ENCODE peak calls at places on chromosome 11, in seven cellular contexts. B, S, Q, Z, C, I and P are unnamed samples.
A peak's percentile ranks its signal among the peaks of the same experiment; 100 is the strongest.

GRCh38 chr11:34346551-34346950 is 11.3 kb downstream of the ABTB2 start:
- DNase-seq in Z (no peak), C (peak; percentile 57), B (no peak), S (no peak), I (no peak), Q (no peak), P (no peak)

GRCh38 chr11:108975641-108976071 is 310.8 kb downstream of the DDX10 start:
- DNase-seq in B (no peak), Q (no peak), I (no peak), S (no peak), Z (no peak), C (no peak), P (no peak)

GRCh38 chr11:77250881-77251640 is 50.4 kb downstream of the GDPD4 start:
- DNase-seq in I (no peak), Q (peak; percentile 57), C (peak; percentile 85), B (no peak), Z (no peak), S (no peak), P (no peak)

GRCh38 chr11:62461740-62462522 is 43.1 kb downstream of the SCGB1A1 start:
- DNase-seq in B (no peak), C (no peak), Q (no peak), I (no peak), S (no peak), Z (no peak), P (no peak)

GRCh38 chr11:121930004-121930965 is 185.7 kb downstream of the BLID start:
- DNase-seq in C (no peak), Q (no peak), B (no peak), I (no peak), Z (no peak), S (no peak), P (no peak)

GRCh38 chr11:88435405-88435804 is 97.9 kb upstream of the CTSC start:
- DNase-seq in Z (no peak), B (no peak), S (peak; percentile 71), I (no peak), Q (no peak), C (no peak), P (no peak)

GRCh38 chr11:120835601-120836228 is 188.2 kb upstream of the TBCEL start:
- DNase-seq in I (no peak), Z (no peak), S (peak; percentile 29), Q (no peak), C (no peak), B (no peak), P (no peak)

GRCh38 chr11:128399186-128399585 is 188.2 kb downstream of the ETS1 start:
- DNase-seq in B (no peak), I (no peak), Z (no peak), C (peak; percentile 8), S (peak; percentile 37), Q (no peak), P (no peak)

GRCh38 chr11:66106786-66107599 is 36.9 kb downstream of the PACS1 start:
- DNase-seq in C (no peak), I (peak; percentile 25), S (no peak), Z (no peak), B (peak; percentile 59), Q (no peak), P (no peak)

GRCh38 chr11:65419460-65419772 is 3.2 kb upstream of the NEAT1 start:
- DNase-seq in Z (no peak), S (no peak), C (no peak), B (no peak), Q (no peak), I (peak; percentile 84), P (no peak)

GRCh38 chr11:25939691-25940090 is 392.2 kb upstream of the ANO3 start:
- DNase-seq in Q (no peak), B (no peak), C (no peak), S (no peak), Z (no peak), I (no peak), P (no peak)

GRCh38 chr11:123054301-123055065 is 7.5 kb downstream of the HSPA8 start:
- DNase-seq in S (no peak), Z (peak; percentile 48), C (peak; percentile 73), B (peak; percentile 88), Q (no peak), I (no peak), P (no peak)